ENCODE peak calls at places on chromosome 3, in four cellular contexts. One of them, this sample, is unnamed.

GRCh38 chr3:126672741-126673140 is 17.8 kb upstream of the TXNRD3 start:
- DNase-seq in uterus: no peak
- DNase-seq in WERI-Rb-1: no peak
- DNase-seq in ACHN: no peak
- DNase-seq in this sample: no peak

GRCh38 chr3:45123841-45124269 is 22.3 kb downstream of the CDCP1 start:
- DNase-seq in uterus: peak
- DNase-seq in WERI-Rb-1: no peak
- DNase-seq in ACHN: peak
- DNase-seq in this sample: no peak

GRCh38 chr3:45092132-45093031 is 53.8 kb downstream of the CDCP1 start:
- DNase-seq in uterus: peak
- DNase-seq in WERI-Rb-1: no peak
- DNase-seq in ACHN: no peak
- DNase-seq in this sample: no peak

GRCh38 chr3:90010341-90010740 is 902.9 kb downstream of the EPHA3 start:
- DNase-seq in uterus: no peak
- DNase-seq in WERI-Rb-1: no peak
- DNase-seq in ACHN: no peak
- DNase-seq in this sample: no peak

GRCh38 chr3:18249126-18249525 is 176.0 kb downstream of the SATB1 start:
- DNase-seq in uterus: no peak
- DNase-seq in WERI-Rb-1: no peak
- DNase-seq in ACHN: no peak
- DNase-seq in this sample: no peak

GRCh38 chr3:62142696-62143095 is 230.7 kb downstream of the FEZF2 start:
- DNase-seq in uterus: no peak
- DNase-seq in WERI-Rb-1: no peak
- DNase-seq in ACHN: no peak
- DNase-seq in this sample: no peak

GRCh38 chr3:150202696-150203095 is 205.4 kb upstream of the TSC22D2 start:
- DNase-seq in uterus: no peak
- DNase-seq in WERI-Rb-1: no peak
- DNase-seq in ACHN: no peak
- DNase-seq in this sample: no peak

GRCh38 chr3:150407818-150408231 is 273 bp upstream of the TSC22D2 start:
- DNase-seq in uterus: peak
- DNase-seq in WERI-Rb-1: no peak
- DNase-seq in ACHN: peak
- DNase-seq in this sample: no peak

GRCh38 chr3:179695672-179696313 is 43.0 kb downstream of the USP13 start:
- DNase-seq in uterus: no peak
- DNase-seq in WERI-Rb-1: no peak
- DNase-seq in ACHN: no peak
- DNase-seq in this sample: no peak

GRCh38 chr3:190543656-190544055 is 29.8 kb downstream of the IL1RAP start:
- DNase-seq in uterus: no peak
- DNase-seq in WERI-Rb-1: no peak
- DNase-seq in ACHN: no peak
- DNase-seq in this sample: no peak

GRCh38 chr3:160921020-160921635 is 165.1 kb downstream of the PPM1L start:
- DNase-seq in uterus: no peak
- DNase-seq in WERI-Rb-1: peak
- DNase-seq in ACHN: peak
- DNase-seq in this sample: no peak

GRCh38 chr3:35648347-35648746 is 9.0 kb downstream of the ARPP21 start:
- DNase-seq in uterus: no peak
- DNase-seq in WERI-Rb-1: no peak
- DNase-seq in ACHN: no peak
- DNase-seq in this sample: no peak

This sample was measured in GDM1.